ENCODE peak calls at places on chromosomes 6 and 20, in eight cellular contexts. R is upper lobe of right lung, F is AG04450, W is esophagus squamous epithelium, P is NCI-H2081, S is globus pallidus, U is M059J, Z is HT-29. J is an unnamed sample.

GRCh38 chr6:117733341-117733740 is 58.1 kb downstream of the NUS1 start:
- DNase-seq in W (no peak), U (peak), F (no peak), Z (no peak), R (no peak), S (no peak), P (no peak), J (no peak)

GRCh38 chr20:34215711-34216381 is 25.4 kb upstream of the ASIP start:
- DNase-seq in S (peak), U (peak), R (peak), P (peak), W (no peak), F (peak), Z (peak), J (peak)

GRCh38 chr20:63173552-63174191 is 42.3 kb downstream of the YTHDF1 start:
- DNase-seq in W (no peak), F (no peak), R (no peak), Z (no peak), S (no peak), U (no peak), P (no peak), J (no peak)

GRCh38 chr6:167341665-167342655 is 17.1 kb downstream of the TTLL2 start:
- DNase-seq in R (no peak), Z (no peak), S (no peak), P (peak), F (no peak), U (no peak), W (no peak), J (no peak)

GRCh38 chr6:144266091-144266649 is 19.0 kb upstream of the UTRN start:
- DNase-seq in P (no peak), W (peak), S (no peak), R (peak), Z (no peak), U (peak), F (peak), J (no peak)

GRCh38 chr6:86871681-86872080 is 65.6 kb upstream of the HTR1E start:
- DNase-seq in W (no peak), Z (no peak), R (no peak), F (no peak), P (no peak), S (no peak), U (no peak), J (no peak)

GRCh38 chr20:51400051-51400926 is 142.2 kb downstream of the NFATC2 start:
- DNase-seq in W (peak), R (peak), U (peak), S (peak), Z (no peak), P (no peak), F (no peak), J (no peak)

GRCh38 chr6:102488729-102489128 is 1095.2 kb downstream of the GRIK2 start:
- DNase-seq in U (peak), S (no peak), Z (no peak), F (no peak), W (no peak), R (no peak), P (no peak), J (no peak)

GRCh38 chr6:9957330-9957729 is 457.5 kb downstream of the TFAP2A start:
- DNase-seq in Z (no peak), F (no peak), U (no peak), S (no peak), W (no peak), R (no peak), P (no peak), J (no peak)

GRCh38 chr6:90500458-90500857 is 86.4 kb downstream of the MAP3K7 start:
- DNase-seq in W (no peak), F (no peak), P (no peak), U (no peak), Z (no peak), R (no peak), S (no peak), J (no peak)

GRCh38 chr6:155325700-155326516 is 11.6 kb upstream of the TFB1M start:
- DNase-seq in F (no peak), W (no peak), U (peak), R (no peak), P (no peak), Z (no peak), S (no peak), J (no peak)

GRCh38 chr20:46670585-46671584 is 18.4 kb downstream of the TP53RK start:
- DNase-seq in F (no peak), P (no peak), S (no peak), U (no peak), R (no peak), W (no peak), Z (no peak), J (no peak)

GRCh38 chr6:82767037-82767436 is 298.6 kb downstream of the UBE3D start:
- DNase-seq in U (no peak), P (no peak), Z (no peak), S (no peak), F (no peak), R (no peak), W (no peak), J (no peak)

GRCh38 chr6:35139924-35140524 is 1.1 kb downstream of the TCP11 start:
- DNase-seq in U (peak), Z (peak), R (no peak), S (peak), F (peak), W (no peak), P (peak), J (peak)

GRCh38 chr20:56750430-56750829 is 121.3 kb downstream of the TFAP2C start:
- DNase-seq in Z (no peak), R (no peak), U (peak), S (no peak), F (no peak), W (no peak), P (no peak), J (no peak)

GRCh38 chr20:57399587-57400261 is 8.5 kb downstream of the RBM38 start:
- DNase-seq in F (no peak), U (no peak), Z (no peak), R (no peak), P (no peak), W (no peak), S (peak), J (peak)

GRCh38 chr6:144158133-144158532 is 7.8 kb downstream of the STX11 start:
- DNase-seq in F (peak), Z (no peak), R (no peak), U (peak), W (no peak), P (no peak), S (no peak), J (no peak)

GRCh38 chr6:17971128-17972073 is 16.0 kb downstream of the KIF13A start:
- DNase-seq in S (no peak), R (no peak), P (no peak), Z (no peak), W (no peak), F (no peak), U (peak), J (no peak)

GRCh38 chr6:71038966-71039365 is 82.1 kb upstream of the B3GAT2 start:
- DNase-seq in P (no peak), W (no peak), F (no peak), U (no peak), R (no peak), Z (no peak), S (no peak), J (no peak)

GRCh38 chr6:104580452-104580851 is 279.3 kb downstream of the HACE1 start:
- DNase-seq in R (no peak), S (no peak), Z (no peak), P (no peak), F (no peak), W (no peak), U (no peak), J (peak)

GRCh38 chr6:165968409-165968807 is 199.2 kb downstream of the TBXT start:
- DNase-seq in W (no peak), U (no peak), Z (no peak), P (no peak), R (no peak), S (no peak), F (no peak), J (no peak)

GRCh38 chr20:4987130-4987529 is 14.2 kb downstream of the SLC23A2 start:
- DNase-seq in R (no peak), Z (no peak), F (no peak), W (no peak), P (no peak), S (no peak), U (no peak), J (no peak)

GRCh38 chr6:25645916-25646315 is 6.1 kb upstream of the SCGN start:
- DNase-seq in F (no peak), W (no peak), Z (no peak), P (no peak), S (no peak), U (no peak), R (no peak), J (no peak)